ENCODE peak calls at places on chromosomes 5 and 9, in four cellular contexts. N, D, V and T are unnamed samples.

GRCh38 chr5:33494476-33494875 is 53.7 kb downstream of the TARS1 start:
- DNase-seq in N (no peak), D (no peak), V (no peak), T (no peak)

GRCh38 chr9:100561256-100561655 is 16.6 kb upstream of the CAVIN4 start:
- DNase-seq in N (no peak), D (no peak), V (no peak), T (no peak)

GRCh38 chr9:36873247-36873875 is 160.7 kb downstream of the PAX5 start:
- DNase-seq in N (peak; percentile 81), D (peak; percentile 43), V (peak; percentile 42), T (peak; percentile 50)

GRCh38 chr9:30103647-30104394 is 2280.6 kb upstream of the ACO1 start:
- DNase-seq in N (no peak), D (no peak), V (no peak), T (no peak)

GRCh38 chr5:135921388-135921787 is 25.7 kb upstream of the IL9 start:
- DNase-seq in N (no peak), D (no peak), V (no peak), T (no peak)

GRCh38 chr5:6480133-6481051 is 31.7 kb downstream of the UBE2QL1 start:
- DNase-seq in N (no peak), D (no peak), V (no peak), T (no peak)

GRCh38 chr5:155529366-155529765 is 515.8 kb downstream of the KIF4B start:
- DNase-seq in N (no peak), D (no peak), V (no peak), T (no peak)

GRCh38 chr9:79120533-79121315 is 451.0 kb upstream of the TLE4 start:
- DNase-seq in N (no peak), D (no peak), V (no peak), T (no peak)

GRCh38 chr5:63686938-63687337 is 275.3 kb downstream of the HTR1A start:
- DNase-seq in N (no peak), D (no peak), V (no peak), T (no peak)

GRCh38 chr9:8188720-8189407 is 389.3 kb upstream of the DMAC1 start:
- DNase-seq in N (no peak), D (no peak), V (no peak), T (no peak)

GRCh38 chr5:133113331-133114061 is 61.7 kb downstream of the HSPA4 start:
- DNase-seq in N (no peak), D (no peak), V (no peak), T (no peak)

GRCh38 chr9:101451498-101451897 is 15.9 kb upstream of the ALDOB start:
- DNase-seq in N (no peak), D (no peak), V (no peak), T (no peak)

GRCh38 chr9:82799300-82799699 is 263.6 kb downstream of the RASEF start:
- DNase-seq in N (no peak), D (no peak), V (no peak), T (no peak)

GRCh38 chr5:132812949-132813598 is at the start of gene SOWAHA:
- DNase-seq in N (peak; percentile 60), D (no peak), V (no peak), T (peak; percentile 61)

GRCh38 chr5:10250804-10251276 is 760 bp downstream of the CCT5 start:
- DNase-seq in N (no peak), D (no peak), V (no peak), T (no peak)

GRCh38 chr5:1359713-1360112 is 14.8 kb upstream of the CLPTM1L start:
- DNase-seq in N (no peak), D (no peak), V (no peak), T (no peak)

GRCh38 chr5:150469718-150470470 is 20.4 kb upstream of the RPS14 start:
- DNase-seq in N (no peak), D (no peak), V (no peak), T (no peak)

GRCh38 chr9:27634879-27635278 is 61.6 kb upstream of the C9orf72 start:
- DNase-seq in N (no peak), D (no peak), V (no peak), T (no peak)

GRCh38 chr9:33044677-33045282 is 19.7 kb downstream of the DNAJA1 start:
- DNase-seq in N (peak; percentile 48), D (no peak), V (no peak), T (peak; percentile 35)

GRCh38 chr5:111984044-111984443 is 227.1 kb upstream of the NREP start:
- DNase-seq in N (no peak), D (no peak), V (no peak), T (no peak)

GRCh38 chr5:143514915-143515314 is 111.4 kb upstream of the NR3C1 start:
- DNase-seq in N (no peak), D (no peak), V (no peak), T (no peak)

GRCh38 chr5:40486437-40487270 is 193.1 kb upstream of the PTGER4 start:
- DNase-seq in N (no peak), D (no peak), V (no peak), T (no peak)

GRCh38 chr5:76441890-76442673 is 39.0 kb downstream of the IQGAP2 start:
- DNase-seq in N (no peak), D (no peak), V (no peak), T (no peak)

GRCh38 chr5:154817815-154818214 is 32.6 kb downstream of the FAXDC2 start:
- DNase-seq in N (no peak), D (no peak), V (no peak), T (no peak)

GRCh38 chr9:121567142-121568100 is 67.8 kb upstream of the GGTA1 start:
- DNase-seq in N (no peak), D (no peak), V (peak; percentile 25), T (no peak)

GRCh38 chr5:8784692-8785091 is 761.2 kb downstream of the SEMA5A start:
- DNase-seq in N (no peak), D (no peak), V (no peak), T (no peak)

GRCh38 chr9:134607971-134608370 is 33.6 kb upstream of the COL5A1 start:
- DNase-seq in N (no peak), D (no peak), V (no peak), T (peak; percentile 4)

GRCh38 chr9:136560586-136560985 is 14.7 kb upstream of the NOTCH1 start:
- DNase-seq in N (no peak), D (no peak), V (no peak), T (no peak)

GRCh38 chr5:5078009-5078897 is 61.9 kb upstream of the ADAMTS16 start:
- DNase-seq in N (no peak), D (no peak), V (no peak), T (no peak)

GRCh38 chr5:93717162-93717561 is 24.2 kb downstream of the POU5F2 start:
- DNase-seq in N (no peak), D (no peak), V (no peak), T (no peak)

GRCh38 chr5:91162534-91163381 is 220.4 kb downstream of the ARRDC3 start:
- DNase-seq in N (peak; percentile 79), D (peak; percentile 51), V (peak; percentile 35), T (no peak)

GRCh38 chr5:143893638-143894037 is 81.7 kb downstream of the HMHB1 start:
- DNase-seq in N (no peak), D (no peak), V (no peak), T (no peak)

GRCh38 chr5:2307631-2308030 is 424.9 kb upstream of the IRX4 start:
- DNase-seq in N (no peak), D (no peak), V (no peak), T (no peak)

DNA sequence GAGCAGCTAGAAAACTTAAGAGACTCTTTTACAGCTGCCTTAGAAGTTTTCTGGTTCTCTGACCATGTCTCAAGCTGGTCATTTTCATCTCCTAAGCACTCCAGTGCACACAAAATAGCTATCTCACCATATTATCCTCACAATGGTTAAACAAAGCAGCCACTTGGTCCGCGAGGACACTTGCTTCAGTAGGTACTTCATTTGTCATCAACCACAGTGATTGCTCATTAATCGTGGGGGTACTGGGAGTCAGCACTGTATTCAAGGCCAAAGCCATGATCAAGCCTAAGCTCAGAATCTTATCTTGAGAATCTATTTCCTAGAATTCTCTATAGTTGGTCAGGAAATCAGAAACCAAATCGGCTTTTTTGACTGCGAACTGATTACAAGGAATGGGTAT is 2.9 kb downstream of the ARL14EPL start:
- DNase-seq in N (no peak), D (no peak), V (no peak), T (no peak)
- H3K4me1 ChIP-seq in N (no peaks in the 10 kb centered on the region), D (peaks cover 77% of the 10 kb centered on the region), V (no peaks in the 10 kb centered on the region), T (no peaks in the 10 kb centered on the region)

DNA sequence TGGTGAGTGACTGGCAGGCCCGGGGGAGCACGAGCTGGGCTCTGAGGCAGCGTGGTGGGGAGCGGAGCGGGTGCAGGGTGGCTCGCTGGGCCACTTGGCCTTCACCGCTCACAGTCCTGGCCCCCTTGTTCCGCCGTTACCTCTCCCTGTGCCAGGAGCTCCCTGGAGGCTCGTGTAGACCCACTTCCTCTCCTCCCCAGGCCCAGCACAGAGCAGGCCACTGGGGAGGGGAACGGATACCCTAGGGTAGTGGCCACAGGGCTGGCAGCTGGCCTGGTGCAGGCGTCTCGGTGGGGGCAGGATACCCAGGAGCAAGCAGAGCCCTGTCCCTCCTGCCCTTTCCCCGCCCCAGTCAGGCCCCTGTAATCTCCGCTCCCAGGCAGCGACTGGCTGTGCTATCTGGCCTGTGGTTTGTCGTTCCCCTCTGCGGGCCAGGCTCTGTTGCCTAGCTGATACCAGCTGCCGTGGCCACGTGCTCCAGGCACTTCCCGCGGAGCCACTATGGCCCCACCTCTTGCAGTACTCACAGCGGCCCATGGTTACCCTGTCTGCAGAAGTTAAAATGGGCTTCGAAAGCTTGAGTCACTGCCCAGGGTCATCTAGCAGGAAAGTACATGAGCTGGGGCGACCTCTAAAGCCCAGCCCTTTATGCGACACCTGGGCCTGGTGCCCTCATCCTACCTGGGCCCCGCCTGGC is 11.6 kb upstream of the DOLPP1 start:
- DNase-seq in N (peak; percentile 71), D (no peak), V (peak; percentile 83), T (no peak)
- H3K4me3 ChIP-seq in N (no peak overlapping the region), D (no peak overlapping the region), V (peak overlapping the region; percentile 40), T (no peak overlapping the region)

DNA sequence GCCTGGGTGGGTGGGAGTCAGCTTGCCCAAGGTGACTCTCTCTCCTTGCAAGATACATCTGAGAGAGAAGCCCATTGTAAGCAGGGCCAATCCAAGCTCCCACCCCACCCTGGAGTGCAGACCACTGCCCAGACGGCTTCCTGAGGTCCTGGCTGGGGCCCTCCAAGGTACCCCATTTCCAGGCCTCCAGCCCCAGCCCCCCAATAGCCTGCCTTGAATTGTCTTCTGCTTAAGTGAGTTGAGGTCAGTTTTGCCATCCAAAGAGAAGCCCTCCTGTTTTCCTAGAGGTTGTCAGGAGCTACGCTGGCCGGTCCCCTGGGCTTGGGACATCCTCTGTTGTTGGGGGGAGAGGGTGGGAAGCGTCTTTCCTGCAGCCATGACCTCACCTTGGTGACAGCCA is 52.6 kb downstream of the ADAMTS2 start:
- DNase-seq in N (no peak), D (no peak), V (no peak), T (peak; percentile 19)
- H3K27ac ChIP-seq in N (no peak overlapping the region), D (no peak overlapping the region), V (no peak overlapping the region), T (no peak overlapping the region)

GRCh38 chr5:35124932-35125331 is 77.2 kb upstream of the AGXT2 start:
- DNase-seq in N (no peak), D (no peak), V (no peak), T (no peak)

GRCh38 chr5:35122819-35123218 is 75.1 kb upstream of the AGXT2 start:
- DNase-seq in N (no peak), D (no peak), V (no peak), T (no peak)

GRCh38 chr5:35127006-35127405 is 79.3 kb upstream of the AGXT2 start:
- DNase-seq in N (no peak), D (no peak), V (no peak), T (peak; percentile 19)

GRCh38 chr5:35129276-35129675 is 81.5 kb upstream of the AGXT2 start:
- DNase-seq in N (no peak), D (no peak), V (no peak), T (no peak)

DNA sequence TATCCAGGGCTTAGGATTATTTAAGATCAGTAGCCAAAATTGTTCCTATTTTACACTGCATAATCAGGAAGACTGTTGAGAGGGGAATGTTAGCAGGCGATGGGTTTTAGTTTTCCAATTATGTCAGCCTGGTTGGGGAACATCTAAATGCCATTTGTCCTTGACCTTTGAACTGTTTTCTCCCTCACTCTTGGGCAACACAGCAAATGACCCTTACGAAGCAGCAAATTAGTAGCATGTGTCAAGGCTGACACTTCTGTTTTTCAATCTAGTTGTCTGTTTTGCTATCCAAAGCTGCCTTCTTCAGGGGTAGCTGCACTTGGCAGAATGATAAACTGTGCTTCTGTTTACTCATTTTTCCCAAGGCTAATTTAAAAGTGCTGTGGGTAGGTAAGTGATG is 78.0 kb upstream of the AGXT2 start:
- DNase-seq in N (no peak), D (no peak), V (no peak), T (no peak)
- H3K4me1 ChIP-seq in N (no peaks in the 10 kb centered on the region), D (no peaks in the 10 kb centered on the region), V (no peaks in the 10 kb centered on the region), T (peaks cover 11% of the 10 kb centered on the region)